ENCODE peak calls at places on chromosomes 13 and 19, in four cellular contexts. One of them, this sample, is unnamed.

GRCh38 chr13:110135977-110136597 is 170.9 kb downstream of the COL4A1 start:
- DNase-seq in neuronal stem cell: no peak
- DNase-seq in fibroblast of the conjunctiva: no peak
- DNase-seq in HFF-Myc: no peak
- DNase-seq in this sample: no peak

GRCh38 chr13:40114305-40114896 is 458.9 kb downstream of the COG6 start:
- DNase-seq in neuronal stem cell: no peak
- DNase-seq in fibroblast of the conjunctiva: no peak
- DNase-seq in HFF-Myc: no peak
- DNase-seq in this sample: no peak

GRCh38 chr19:17184381-17184841 is 30.7 kb upstream of the USE1 start:
- DNase-seq in neuronal stem cell: no peak
- DNase-seq in fibroblast of the conjunctiva: no peak
- DNase-seq in HFF-Myc: no peak
- DNase-seq in this sample: no peak

GRCh38 chr13:42064259-42064658 is 15.8 kb downstream of the DGKH start:
- DNase-seq in neuronal stem cell: no peak
- DNase-seq in fibroblast of the conjunctiva: no peak
- DNase-seq in HFF-Myc: no peak
- DNase-seq in this sample: no peak

GRCh38 chr13:109941951-109942350 is 155.6 kb upstream of the IRS2 start:
- DNase-seq in neuronal stem cell: no peak
- DNase-seq in fibroblast of the conjunctiva: peak
- DNase-seq in HFF-Myc: no peak
- DNase-seq in this sample: no peak

GRCh38 chr13:79385694-79386093 is 20.4 kb downstream of the RBM26 start:
- DNase-seq in neuronal stem cell: no peak
- DNase-seq in fibroblast of the conjunctiva: no peak
- DNase-seq in HFF-Myc: no peak
- DNase-seq in this sample: no peak

GRCh38 chr19:18292460-18292809 is 11.0 kb upstream of the JUND start:
- DNase-seq in neuronal stem cell: no peak
- DNase-seq in fibroblast of the conjunctiva: no peak
- DNase-seq in HFF-Myc: no peak
- DNase-seq in this sample: no peak

GRCh38 chr13:112870737-112871287 is 98.2 kb upstream of the MCF2L start:
- DNase-seq in neuronal stem cell: no peak
- DNase-seq in fibroblast of the conjunctiva: no peak
- DNase-seq in HFF-Myc: no peak
- DNase-seq in this sample: no peak

This sample was measured in hepatocyte.